ENCODE peak calls at places on chromosomes 2 and 18, in nine cellular contexts. One of them, this sample, is unnamed.

GRCh38 chr2:32484907-32485306 is 128.1 kb downstream of the BIRC6 start:
- DNase-seq in H7: no peak
- DNase-seq in midbrain: no peak
- DNase-seq in naive B cell: no peak
- DNase-seq in HFFc6: peak
- DNase-seq in OCI-LY7: no peak
- DNase-seq in NCI-H2171: no peak
- DNase-seq in hypothalamus: no peak
- DNase-seq in SK-MEL-5: peak
- DNase-seq in this sample: peak

GRCh38 chr18:49548266-49548665 is 13.6 kb upstream of the LIPG start:
- DNase-seq in H7: no peak
- DNase-seq in midbrain: no peak
- DNase-seq in naive B cell: no peak
- DNase-seq in HFFc6: peak
- DNase-seq in OCI-LY7: no peak
- DNase-seq in NCI-H2171: no peak
- DNase-seq in hypothalamus: no peak
- DNase-seq in SK-MEL-5: no peak
- DNase-seq in this sample: no peak

GRCh38 chr2:15667579-15668556 is 76.2 kb downstream of the DDX1 start:
- DNase-seq in H7: no peak
- DNase-seq in midbrain: no peak
- DNase-seq in naive B cell: no peak
- DNase-seq in HFFc6: peak
- DNase-seq in OCI-LY7: no peak
- DNase-seq in NCI-H2171: no peak
- DNase-seq in hypothalamus: no peak
- DNase-seq in SK-MEL-5: no peak
- DNase-seq in this sample: no peak

GRCh38 chr2:72932805-72933204 is 15.5 kb downstream of the EMX1 start:
- DNase-seq in H7: no peak
- DNase-seq in midbrain: no peak
- DNase-seq in naive B cell: no peak
- DNase-seq in HFFc6: no peak
- DNase-seq in OCI-LY7: no peak
- DNase-seq in NCI-H2171: no peak
- DNase-seq in hypothalamus: no peak
- DNase-seq in SK-MEL-5: no peak
- DNase-seq in this sample: no peak

GRCh38 chr18:51278045-51278649 is 80.7 kb upstream of the MEX3C start:
- DNase-seq in H7: peak
- DNase-seq in midbrain: peak
- DNase-seq in naive B cell: no peak
- DNase-seq in HFFc6: no peak
- DNase-seq in OCI-LY7: peak
- DNase-seq in NCI-H2171: no peak
- DNase-seq in hypothalamus: no peak
- DNase-seq in SK-MEL-5: peak
- DNase-seq in this sample: peak

GRCh38 chr18:38445485-38446145 is 880.0 kb upstream of the CELF4 start:
- DNase-seq in H7: no peak
- DNase-seq in midbrain: no peak
- DNase-seq in naive B cell: no peak
- DNase-seq in HFFc6: no peak
- DNase-seq in OCI-LY7: no peak
- DNase-seq in NCI-H2171: no peak
- DNase-seq in hypothalamus: no peak
- DNase-seq in SK-MEL-5: no peak
- DNase-seq in this sample: no peak

GRCh38 chr2:203804070-203804469 is 63.5 kb upstream of the CTLA4 start:
- DNase-seq in H7: no peak
- DNase-seq in midbrain: peak
- DNase-seq in naive B cell: no peak
- DNase-seq in HFFc6: peak
- DNase-seq in OCI-LY7: no peak
- DNase-seq in NCI-H2171: no peak
- DNase-seq in hypothalamus: no peak
- DNase-seq in SK-MEL-5: no peak
- DNase-seq in this sample: peak

GRCh38 chr18:812123-812672 is at the start of gene YES1:
- DNase-seq in H7: peak
- DNase-seq in midbrain: peak
- DNase-seq in naive B cell: no peak
- DNase-seq in HFFc6: peak
- DNase-seq in OCI-LY7: no peak
- DNase-seq in NCI-H2171: peak
- DNase-seq in hypothalamus: peak
- DNase-seq in SK-MEL-5: peak
- DNase-seq in this sample: peak

This sample was measured in A673.